ENCODE peak calls at places on chromosomes 11 and 22, in ten cellular contexts. E is amniotic stem cell; U is stimulated activated CD8-positive, alpha-beta memory T cell treated with anti-CD3 and anti-CD28 coated beads, Interleukin-7, amount 100 ng/mL, for 1 hour; F is stimulated activated CD4-positive, alpha-beta T cell treated with anti-CD3 and anti-CD28 coated beads, TNF-alpha, amount 100 ng/mL, for 4 hours; M is memory B cell; J is D341Med; Z is hepatic stellate cell; Q is NCI-H1417; I is activated CD4-positive, alpha-beta memory T cell treated with anti-CD3 and anti-CD28 coated beads, Interleukin-2, amount 10 ng/mL, durations not matched to agents 7 days and 5 days; H is GM12891. O is an unnamed sample.

GRCh38 chr11:70158757-70159389 is 44.2 kb upstream of the FADD start:
- DNase-seq in H (no peak), Z (no peak), I (no peak), U (no peak), J (no peak), F (no peak), M (no peak), E (no peak), Q (no peak), O (no peak)

GRCh38 chr11:118924591-118925585 is 838 bp downstream of the BCL9L start:
- DNase-seq in Z (peak), U (no peak), I (peak), J (peak), M (peak), E (no peak), Q (peak), H (peak), F (no peak), O (no peak)

GRCh38 chr11:96055706-96056387 is 131.9 kb upstream of the MTMR2 start:
- DNase-seq in Q (no peak), M (no peak), I (no peak), U (no peak), H (no peak), E (no peak), J (no peak), F (no peak), Z (no peak), O (no peak)

GRCh38 chr22:19879996-19880785 is 25.5 kb upstream of the GNB1L start:
- DNase-seq in F (no peak), Z (no peak), I (no peak), H (peak), M (no peak), E (no peak), U (no peak), J (peak), Q (no peak), O (no peak)

GRCh38 chr22:49014227-49015201 is 813.2 kb downstream of the BRD1 start:
- DNase-seq in Z (no peak), F (no peak), Q (no peak), U (no peak), I (no peak), M (no peak), J (peak), E (no peak), H (no peak), O (no peak)

GRCh38 chr22:38940985-38941384 is 16.4 kb upstream of the APOBEC3A start:
- DNase-seq in M (no peak), H (no peak), J (no peak), Q (no peak), F (no peak), Z (no peak), U (no peak), I (no peak), E (no peak), O (no peak)

GRCh38 chr11:121589946-121590537 is 137.3 kb upstream of the SORL1-AS1 start:
- DNase-seq in I (no peak), J (no peak), Q (no peak), Z (no peak), M (no peak), E (no peak), H (peak), U (no peak), F (no peak), O (no peak)

GRCh38 chr11:67299471-67300191 is 3.7 kb upstream of the SSH3 start:
- DNase-seq in Q (no peak), I (no peak), M (no peak), U (no peak), E (no peak), J (no peak), Z (no peak), F (no peak), H (no peak), O (no peak)

GRCh38 chr22:37758698-37759097 is 49.0 kb upstream of the GCAT start:
- DNase-seq in F (no peak), Z (no peak), H (no peak), I (no peak), U (no peak), Q (no peak), J (no peak), E (no peak), M (no peak), O (no peak)

GRCh38 chr22:46224771-46225290 is 25.3 kb downstream of the CDPF1 start:
- DNase-seq in J (no peak), H (no peak), Q (no peak), M (no peak), I (no peak), U (no peak), Z (no peak), F (no peak), E (no peak), O (no peak)

GRCh38 chr22:42920101-42920820 is 63.2 kb upstream of the ARFGAP3 start:
- DNase-seq in U (no peak), Q (no peak), J (no peak), F (no peak), I (no peak), Z (peak), H (no peak), E (no peak), M (no peak), O (no peak)

GRCh38 chr11:62988281-62988680 is 3.5 kb upstream of the SLC22A6 start:
- DNase-seq in M (no peak), I (no peak), H (no peak), U (no peak), Q (no peak), F (no peak), J (no peak), Z (no peak), E (no peak), O (no peak)

GRCh38 chr22:49269928-49270327 is 557.7 kb downstream of the BRD1 start:
- DNase-seq in M (no peak), H (no peak), E (no peak), U (no peak), I (no peak), J (no peak), Q (no peak), F (no peak), Z (no peak), O (no peak)

GRCh38 chr22:38135133-38135706 is 24.7 kb upstream of the BAIAP2L2 start:
- DNase-seq in U (no peak), Q (no peak), M (no peak), I (no peak), E (no peak), H (no peak), F (no peak), Z (peak), J (no peak), O (no peak)

GRCh38 chr11:2488004-2488403 is 43.2 kb downstream of the KCNQ1 start:
- DNase-seq in U (no peak), Q (no peak), M (no peak), F (no peak), I (no peak), E (no peak), J (no peak), Z (no peak), H (no peak), O (no peak)

GRCh38 chr22:20956258-20957117 is 10.6 kb upstream of the AIFM3 start:
- DNase-seq in Q (no peak), J (no peak), E (no peak), M (no peak), F (no peak), H (no peak), Z (no peak), I (no peak), U (no peak), O (no peak)

GRCh38 chr11:59158206-59159068 is 13.5 kb upstream of the DTX4 start:
- DNase-seq in I (peak), Q (peak), E (peak), M (peak), H (no peak), U (no peak), Z (peak), F (no peak), J (peak), O (no peak)

GRCh38 chr11:96284917-96285316 is 58.1 kb downstream of the MAML2 start:
- DNase-seq in F (no peak), M (no peak), U (no peak), I (no peak), Q (no peak), J (no peak), H (no peak), E (no peak), Z (no peak), O (no peak)

GRCh38 chr22:19448076-19448607 is 631 bp upstream of the C22orf39 start:
- DNase-seq in Q (peak), J (peak), I (peak), M (peak), E (no peak), F (no peak), U (no peak), Z (peak), H (peak), O (no peak)

GRCh38 chr11:72696866-72697428 is 22.7 kb upstream of the PDE2A start:
- DNase-seq in Z (no peak), E (no peak), J (no peak), U (no peak), Q (no peak), H (no peak), I (no peak), F (no peak), M (no peak), O (no peak)

GRCh38 chr11:60870276-60870675 is 2.9 kb downstream of the ZP1 start:
- DNase-seq in I (no peak), H (no peak), U (no peak), F (no peak), Z (no peak), E (no peak), M (no peak), Q (no peak), J (no peak), O (no peak)

GRCh38 chr11:33842236-33842915 is 49.5 kb downstream of the LMO2 start:
- DNase-seq in H (no peak), E (no peak), J (no peak), F (no peak), Z (no peak), M (no peak), I (no peak), U (no peak), Q (no peak), O (no peak)

GRCh38 chr22:48717883-48718817 is 1109.5 kb downstream of the BRD1 start:
- DNase-seq in J (no peak), Q (no peak), M (no peak), U (no peak), H (no peak), I (no peak), Z (no peak), F (no peak), E (no peak), O (no peak)

GRCh38 chr11:119843760-119844330 is 114.8 kb upstream of the NECTIN1 start:
- DNase-seq in E (no peak), H (no peak), I (no peak), M (no peak), J (no peak), Q (peak), F (no peak), U (no peak), Z (peak), O (no peak)

O was measured in activated CD4-positive, alpha-beta T cell treated with anti-CD3 and anti-CD28 coated beads for 24 hours.